ENCODE peak calls at places on chromosomes 2 and 18, in nine cellular contexts. U is stimulated activated CD4-positive, alpha-beta T cell treated with anti-CD3 and anti-CD28 coated beads, Interleukin-2, amount 100 ng/mL, for 48 hours; W is HS-5; O is Calu3; R is GDM1; V is RKO; A is chondrocyte; I is left ventricle myocardium inferior; B is globus pallidus. G is an unnamed sample.

GRCh38 chr18:34077599-34077998 is 147.1 kb downstream of the NOL4 start:
- DNase-seq in U (no peak), W (no peak), O (no peak), R (no peak), V (peak), A (no peak), I (no peak), B (no peak), G (no peak)

GRCh38 chr2:71154798-71155197 is 24.4 kb downstream of the MPHOSPH10 start:
- DNase-seq in U (no peak), W (no peak), O (peak), R (no peak), V (no peak), A (no peak), I (no peak), B (no peak), G (no peak)

GRCh38 chr2:188089896-188090295 is 201.8 kb upstream of the GULP1 start:
- DNase-seq in U (no peak), W (no peak), O (no peak), R (no peak), V (peak), A (no peak), I (no peak), B (no peak), G (no peak)

GRCh38 chr18:76992226-76993084 is 140.1 kb downstream of the MBP start:
- DNase-seq in U (no peak), W (no peak), O (no peak), R (no peak), V (no peak), A (no peak), I (no peak), B (no peak), G (no peak)

GRCh38 chr2:66171530-66171929 is 263.4 kb upstream of the MEIS1 start:
- DNase-seq in U (no peak), W (no peak), O (no peak), R (no peak), V (no peak), A (no peak), I (no peak), B (no peak), G (no peak)

GRCh38 chr2:98460573-98461560 is 16.2 kb downstream of the INPP4A start:
- DNase-seq in U (no peak), W (no peak), O (no peak), R (no peak), V (no peak), A (no peak), I (no peak), B (no peak), G (no peak)

GRCh38 chr2:150332378-150332777 is 155.1 kb downstream of the RND3 start:
- DNase-seq in U (no peak), W (no peak), O (no peak), R (no peak), V (no peak), A (no peak), I (no peak), B (no peak), G (no peak)

GRCh38 chr2:217106650-217107014 is 246.8 kb upstream of the TNP1 start:
- DNase-seq in U (no peak), W (no peak), O (no peak), R (no peak), V (peak), A (no peak), I (no peak), B (no peak), G (no peak)

GRCh38 chr2:45441571-45441970 is 169.5 kb downstream of the SRBD1 start:
- DNase-seq in U (no peak), W (no peak), O (no peak), R (no peak), V (no peak), A (no peak), I (no peak), B (no peak), G (no peak)

GRCh38 chr2:122168799-122169198 is 413.3 kb downstream of the TSN start:
- DNase-seq in U (no peak), W (no peak), O (peak), R (no peak), V (peak), A (no peak), I (no peak), B (no peak), G (no peak)

GRCh38 chr2:27220091-27220490 is 2.9 kb downstream of the CAD start:
- DNase-seq in U (no peak), W (no peak), O (no peak), R (no peak), V (no peak), A (peak), I (no peak), B (no peak), G (no peak)

GRCh38 chr2:202494300-202494699 is 118.2 kb downstream of the BMPR2 start:
- DNase-seq in U (no peak), W (no peak), O (no peak), R (no peak), V (no peak), A (no peak), I (no peak), B (peak), G (no peak)

GRCh38 chr2:18132697-18133096 is 254.2 kb downstream of the KCNS3 start:
- DNase-seq in U (no peak), W (no peak), O (no peak), R (no peak), V (no peak), A (no peak), I (no peak), B (no peak), G (no peak)

GRCh38 chr2:208466133-208466919 is 59.7 kb downstream of the PTH2R start:
- DNase-seq in U (peak), W (peak), O (peak), R (peak), V (peak), A (no peak), I (no peak), B (peak), G (peak)

GRCh38 chr2:235510305-235510704 is 16.5 kb downstream of the AGAP1 start:
- DNase-seq in U (no peak), W (no peak), O (no peak), R (no peak), V (no peak), A (no peak), I (no peak), B (no peak), G (no peak)

GRCh38 chr2:62760026-62760425 is 54.5 kb downstream of the EHBP1 start:
- DNase-seq in U (no peak), W (no peak), O (no peak), R (no peak), V (no peak), A (no peak), I (no peak), B (no peak), G (no peak)

GRCh38 chr2:17084882-17085281 is 419.2 kb upstream of the CYRIA start:
- DNase-seq in U (no peak), W (no peak), O (no peak), R (peak), V (no peak), A (no peak), I (no peak), B (no peak), G (no peak)

GRCh38 chr18:8912348-8913057 is 190.0 kb upstream of the NDUFV2 start:
- DNase-seq in U (no peak), W (no peak), O (peak), R (no peak), V (no peak), A (no peak), I (no peak), B (no peak), G (peak)

GRCh38 chr2:157170299-157170698 is 87.2 kb upstream of the GALNT5 start:
- DNase-seq in U (no peak), W (no peak), O (no peak), R (no peak), V (no peak), A (no peak), I (no peak), B (no peak), G (no peak)

GRCh38 chr18:36446059-36446458 is 148.5 kb downstream of the FHOD3 start:
- DNase-seq in U (no peak), W (no peak), O (no peak), R (no peak), V (no peak), A (no peak), I (no peak), B (no peak), G (no peak)

GRCh38 chr2:202157211-202157985 is 81.0 kb downstream of the SUMO1 start:
- DNase-seq in U (no peak), W (no peak), O (no peak), R (no peak), V (no peak), A (no peak), I (no peak), B (no peak), G (no peak)

GRCh38 chr2:57180042-57180567 is 866.5 kb upstream of the VRK2 start:
- DNase-seq in U (no peak), W (peak), O (no peak), R (no peak), V (no peak), A (no peak), I (no peak), B (no peak), G (no peak)

GRCh38 chr2:205276071-205276777 is 406.1 kb upstream of the NRP2 start:
- DNase-seq in U (no peak), W (no peak), O (no peak), R (no peak), V (no peak), A (no peak), I (no peak), B (no peak), G (no peak)

GRCh38 chr2:33024758-33025157 is 78.0 kb downstream of the LTBP1 start:
- DNase-seq in U (no peak), W (no peak), O (no peak), R (no peak), V (no peak), A (no peak), I (no peak), B (no peak), G (no peak)

GRCh38 chr2:59353301-59353921 is 1112.3 kb upstream of the FANCL start:
- DNase-seq in U (no peak), W (no peak), O (no peak), R (no peak), V (no peak), A (no peak), I (no peak), B (no peak), G (no peak)

GRCh38 chr2:109695290-109695689 is 81.1 kb downstream of the SOWAHC start:
- DNase-seq in U (no peak), W (no peak), O (no peak), R (no peak), V (no peak), A (no peak), I (no peak), B (no peak), G (no peak)

GRCh38 chr2:111712361-111712760 is 171.6 kb downstream of the ANAPC1 start:
- DNase-seq in U (no peak), W (no peak), O (no peak), R (no peak), V (no peak), A (no peak), I (no peak), B (no peak), G (no peak)

GRCh38 chr2:163888591-163888990 is 152.8 kb upstream of the FIGN start:
- DNase-seq in U (no peak), W (no peak), O (no peak), R (no peak), V (no peak), A (no peak), I (no peak), B (no peak), G (no peak)

GRCh38 chr2:56713161-56713676 is 529.4 kb downstream of the CCDC85A start:
- DNase-seq in U (no peak), W (peak), O (no peak), R (no peak), V (no peak), A (no peak), I (no peak), B (no peak), G (no peak)

GRCh38 chr2:166765141-166765540 is 123.1 kb upstream of the XIRP2 start:
- DNase-seq in U (no peak), W (no peak), O (no peak), R (no peak), V (no peak), A (no peak), I (no peak), B (no peak), G (no peak)